ENCODE peak calls at places on chromosomes 3 and 15, in five cellular contexts. M is stomach, W is breast epithelium, I is right lobe of liver, X is tibial nerve. S is an unnamed sample.

GRCh38 chr3:193788189-193788946 is 195.4 kb downstream of the OPA1 start:
- DNase-seq in X (no peak), W (no peak), M (peak), I (peak), S (peak)

GRCh38 chr3:46065294-46065705 is 38.0 kb upstream of the XCR1 start:
- DNase-seq in X (no peak), M (peak), I (no peak), W (peak), S (peak)

GRCh38 chr3:99544819-99545281 is 93.5 kb upstream of the COL8A1 start:
- DNase-seq in X (no peak), M (peak), W (no peak), I (no peak), S (peak)

GRCh38 chr3:179884136-179884535 is 152.6 kb downstream of the PEX5L start:
- DNase-seq in M (no peak), W (no peak), I (no peak), X (no peak), S (no peak)

GRCh38 chr3:113659121-113659531 is 37.3 kb downstream of the USF3 start:
- DNase-seq in M (no peak), I (no peak), W (no peak), X (no peak), S (no peak)

GRCh38 chr3:197468866-197469382 is 86.8 kb downstream of the BDH1 start:
- DNase-seq in M (peak), W (no peak), X (no peak), I (peak), S (no peak)

GRCh38 chr15:95292790-95293450 is 1037.6 kb upstream of the NR2F2 start:
- DNase-seq in W (no peak), X (no peak), I (no peak), M (peak), S (no peak)

GRCh38 chr3:188979236-188979635 is 192.5 kb upstream of the TPRG1 start:
- DNase-seq in W (no peak), X (no peak), I (no peak), M (no peak), S (no peak)

GRCh38 chr3:119184808-119185690 is 11.7 kb downstream of the UPK1B start:
- DNase-seq in I (no peak), M (no peak), X (no peak), W (no peak), S (no peak)

GRCh38 chr3:179871782-179872181 is 165.0 kb downstream of the PEX5L start:
- DNase-seq in W (no peak), I (no peak), M (no peak), X (no peak), S (no peak)

GRCh38 chr3:4664412-4664811 is 171.3 kb downstream of the ITPR1 start:
- DNase-seq in X (no peak), I (no peak), W (no peak), M (no peak), S (no peak)

GRCh38 chr3:194332858-194333211 is 18.3 kb downstream of the CPN2 start:
- DNase-seq in W (no peak), X (no peak), M (no peak), I (no peak), S (no peak)

GRCh38 chr3:184778426-184779332 is 33.3 kb upstream of the VPS8 start:
- DNase-seq in W (no peak), X (no peak), I (no peak), M (no peak), S (no peak)

GRCh38 chr15:68400066-68400456 is 31.9 kb downstream of the ITGA11 start:
- DNase-seq in W (no peak), I (no peak), M (no peak), X (no peak), S (no peak)

GRCh38 chr3:157075693-157076420 is 84.1 kb downstream of the CCNL1 start:
- DNase-seq in W (peak), X (peak), M (no peak), I (peak), S (no peak)

GRCh38 chr3:55164191-55164590 is 236.3 kb upstream of the LRTM1 start:
- DNase-seq in M (no peak), I (no peak), X (no peak), W (no peak), S (no peak)

GRCh38 chr15:92807971-92808571 is 92.1 kb upstream of the CHD2 start:
- DNase-seq in M (no peak), X (no peak), W (no peak), I (no peak), S (no peak)

GRCh38 chr3:177776656-177777055 is 579.4 kb upstream of the TBL1XR1 start:
- DNase-seq in W (no peak), M (no peak), I (no peak), X (no peak), S (no peak)

GRCh38 chr3:118960876-118961275 is 73.8 kb downstream of the IGSF11 start:
- DNase-seq in I (no peak), X (no peak), W (no peak), M (no peak), S (no peak)

GRCh38 chr3:151276038-151277027 is 2.0 kb downstream of the P2RY14 start:
- DNase-seq in W (no peak), M (no peak), X (no peak), I (no peak), S (no peak)

GRCh38 chr15:57425842-57426241 is 49.5 kb downstream of the CGNL1 start:
- DNase-seq in I (no peak), X (no peak), M (no peak), W (no peak), S (no peak)

GRCh38 chr3:81829946-81830345 is 68.5 kb upstream of the GBE1 start:
- DNase-seq in I (no peak), W (no peak), X (no peak), M (no peak), S (no peak)

GRCh38 chr3:4841783-4842440 is 137.3 kb upstream of the BHLHE40 start:
- DNase-seq in X (no peak), I (no peak), W (no peak), M (no peak), S (no peak)

GRCh38 chr15:101652783-101653430 is 726 bp upstream of the TM2D3 start:
- DNase-seq in I (peak), M (no peak), X (no peak), W (peak), S (no peak)

DNA sequence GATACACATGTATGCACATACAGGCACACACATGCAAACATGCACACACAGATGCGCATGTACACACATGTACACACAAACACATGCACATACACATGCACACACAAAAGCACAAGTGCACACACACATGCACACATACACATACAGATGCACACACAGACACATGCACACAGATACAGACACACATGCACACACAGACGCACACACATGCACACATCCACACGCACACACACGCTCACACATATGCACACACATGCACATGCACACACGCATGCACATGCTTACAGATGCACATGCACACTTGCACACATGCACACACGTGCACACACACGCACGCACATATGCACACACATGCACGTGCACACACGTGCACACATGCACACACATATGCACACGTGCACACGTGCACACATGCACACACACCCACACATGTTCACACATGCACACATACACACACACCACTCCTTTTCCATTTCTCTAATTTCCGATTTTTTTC is 283.8 kb upstream of the FRG2C start:
- DNase-seq in I (no peak), W (no peak), M (no peak), X (no peak), S (no peak)
- TF ChIP-seq POLR2A in I (no peak), W (no peak), M (no peak), X (no peak), S (no peak)

DNA sequence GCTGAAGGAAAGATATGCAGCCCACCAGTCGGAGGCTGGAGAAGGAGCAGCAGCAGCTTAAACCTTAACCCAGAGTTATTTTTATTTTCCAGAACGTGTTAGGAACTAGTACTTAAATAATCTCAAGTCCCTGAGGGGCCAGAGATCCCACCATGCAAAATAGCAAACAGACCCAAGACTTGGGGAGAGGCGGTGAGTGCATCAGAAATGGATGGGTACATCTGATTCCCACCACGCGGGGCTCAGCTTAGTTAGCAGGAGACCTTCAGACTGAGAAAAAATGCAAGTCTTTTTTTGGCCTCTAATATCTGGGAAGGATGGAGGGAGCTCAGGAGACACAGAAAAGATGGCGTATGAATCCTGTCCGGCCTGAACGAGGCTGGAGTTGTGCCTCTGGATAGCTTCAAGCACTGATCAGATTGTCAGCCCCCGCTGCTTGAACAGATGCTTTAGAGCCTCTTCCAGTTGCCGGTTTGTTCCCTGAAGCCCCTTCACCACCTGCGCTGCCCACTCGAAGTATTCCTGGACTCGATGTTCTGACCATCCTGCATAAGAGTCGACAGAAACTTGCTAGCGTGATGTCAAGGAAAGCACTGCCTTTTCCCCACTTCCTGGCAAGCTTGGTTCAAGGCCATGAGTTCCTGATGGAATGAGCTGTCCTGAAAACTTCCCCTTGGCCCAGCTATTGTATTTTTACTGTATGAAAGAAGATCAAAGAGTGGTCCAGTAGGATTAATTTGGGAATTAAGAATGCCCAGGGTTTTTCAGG is 1.3 kb downstream of the HDDC3 start:
- DNase-seq in W (no peak), I (no peak), M (no peak), X (no peak), S (no peak)
- TF ChIP-seq POLR2A in W (no peak), I (no peak), M (no peak), X (no peak), S (no peak)

GRCh38 chr3:29335438-29335837 is 54.6 kb downstream of the RBMS3 start:
- DNase-seq in X (peak), M (peak), W (peak), I (peak), S (peak)
- TF ChIP-seq POLR2A in X (no peak), M (no peak), W (no peak), I (no peak), S (no peak)

DNA sequence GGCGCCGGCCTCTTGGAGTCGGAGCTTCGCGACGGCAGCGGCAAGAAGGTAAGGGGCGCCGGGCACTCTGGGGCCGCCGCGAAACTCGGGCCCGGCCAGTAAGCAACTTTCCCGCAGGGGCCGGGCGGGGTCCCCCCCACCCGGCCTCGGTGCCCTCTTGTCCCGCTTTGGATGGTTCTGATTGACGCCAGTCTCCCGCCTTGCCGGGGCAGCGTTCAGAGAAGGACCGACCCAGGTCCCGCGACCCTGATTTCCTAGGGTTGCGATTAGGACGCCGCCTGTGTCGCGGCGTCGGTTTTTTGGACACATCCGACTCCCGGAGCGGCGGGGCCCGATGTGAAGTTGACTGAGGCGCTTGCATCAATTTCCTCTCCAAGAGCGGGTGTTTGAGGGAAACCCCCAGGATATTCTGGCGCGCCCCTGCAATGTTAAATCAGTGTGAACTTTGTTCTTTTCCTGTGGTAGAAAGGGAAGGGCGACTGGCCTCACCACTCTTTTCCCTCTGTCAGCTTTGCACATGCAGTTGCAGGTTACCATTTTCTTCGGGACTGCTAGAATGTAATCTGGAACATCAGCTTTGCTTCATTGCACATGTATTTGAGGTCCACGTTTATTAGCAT is 755 bp downstream of the PDE8A start:
- DNase-seq in I (peak), X (no peak), M (peak), W (no peak), S (peak)
- TF ChIP-seq POLR2A in I (peak), X (no peak), M (no peak), W (no peak), S (no peak)

GRCh38 chr15:42548258-42549051 is at the start of the genes HAUS2 and LRRC57:
- DNase-seq in I (peak), W (peak), X (peak), M (peak), S (peak)
- TF ChIP-seq POLR2A in I (peak), W (peak), X (peak), M (peak), S (peak)

DNA sequence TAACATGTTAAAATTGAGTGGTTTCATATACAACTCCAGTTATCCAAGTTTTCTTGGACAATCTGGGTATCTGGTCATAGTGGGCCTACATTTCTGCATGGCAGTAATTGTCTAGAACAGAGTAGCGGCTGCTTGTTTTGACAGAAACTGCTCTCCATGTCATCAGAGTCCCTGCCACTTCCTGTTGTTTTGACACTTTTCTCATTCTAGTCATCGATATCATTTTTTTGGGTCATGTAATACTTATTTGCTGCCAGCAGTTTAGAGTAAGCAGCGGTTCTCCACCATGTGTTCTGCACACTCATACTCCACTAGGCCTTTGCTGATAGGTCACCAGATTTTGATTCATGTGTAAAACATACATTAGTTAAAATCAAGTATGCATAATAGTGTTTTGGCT is 81.5 kb downstream of the SLC25A26 start:
- DNase-seq in W (no peak), X (no peak), M (no peak), I (no peak), S (no peak)
- TF ChIP-seq POLR2A in W (no peak), X (no peak), M (no peak), I (no peak), S (no peak)

DNA sequence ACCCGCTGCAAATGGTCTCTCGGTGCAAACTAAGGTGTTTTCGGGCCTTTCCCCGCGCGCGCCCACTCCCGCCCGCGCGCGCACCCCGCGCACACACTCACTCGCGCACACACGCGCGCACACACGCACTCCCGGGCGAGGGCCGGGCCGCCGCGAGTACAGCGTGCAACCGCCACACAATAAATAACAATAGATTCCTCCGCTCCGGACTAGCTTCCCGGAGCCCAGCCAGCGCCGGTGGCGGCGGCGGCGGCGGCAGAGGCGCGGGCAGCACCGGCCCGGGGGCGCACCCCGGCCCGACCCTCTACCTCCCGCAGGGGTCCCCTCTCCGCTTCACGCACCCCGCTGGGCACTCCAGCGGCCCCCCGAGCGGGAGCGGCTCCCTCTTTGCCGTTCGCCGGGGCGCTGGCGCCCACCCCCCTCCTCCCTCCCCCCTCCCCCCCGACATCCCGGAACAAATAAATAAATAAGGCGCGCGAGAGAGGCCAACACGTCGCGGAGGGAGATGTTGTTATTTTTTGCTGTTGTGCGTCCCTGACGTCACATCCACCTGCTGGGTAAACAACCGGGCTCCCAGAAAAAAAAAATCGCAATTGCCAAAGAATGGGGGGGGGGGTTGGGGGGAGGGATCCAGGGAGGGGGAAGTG is at the start of gene FOXP1:
- DNase-seq in I (peak), X (peak), W (peak), M (peak), S (peak)
- TF ChIP-seq POLR2A in I (peak), X (no peak), W (peak), M (no peak), S (no peak)

S was measured in heart left ventricle.